ENCODE peak calls at places on chromosomes 7 and 10, in four cellular contexts. H, V, Z and D are unnamed samples.

GRCh38 chr7:38881015-38881414 is 28.0 kb downstream of the VPS41 start:
- DNase-seq in Z (no peak), V (no peak), H (no peak), D (no peak)

GRCh38 chr7:121544726-121545125 is 148.6 kb upstream of the FAM3C start:
- DNase-seq in Z (peak; percentile 90), V (peak; percentile 26), H (no peak), D (no peak)

GRCh38 chr10:29328988-29329387 is 40.1 kb downstream of the LYZL1 start:
- DNase-seq in V (no peak), H (peak; percentile 22), Z (no peak), D (no peak)

GRCh38 chr10:21135396-21135973 is 238.4 kb upstream of the NEBL start:
- DNase-seq in Z (no peak), H (no peak), V (no peak), D (no peak)

GRCh38 chr7:27101188-27101905 is 1.1 kb downstream of the HOXA2 start:
- DNase-seq in V (no peak), Z (no peak), H (peak; percentile 55), D (no peak)

GRCh38 chr10:80497187-80498038 is 40.3 kb upstream of the SH2D4B start:
- DNase-seq in V (peak; percentile 51), Z (no peak), H (no peak), D (no peak)

GRCh38 chr7:70355591-70356323 is 757.5 kb downstream of the AUTS2 start:
- DNase-seq in H (no peak), Z (no peak), V (no peak), D (no peak)

GRCh38 chr10:79001082-79001885 is 67.5 kb upstream of the ZMIZ1 start:
- DNase-seq in H (no peak), V (no peak), Z (no peak), D (no peak)

GRCh38 chr10:12628964-12629766 is 279.8 kb downstream of the CAMK1D start:
- DNase-seq in Z (peak; percentile 2), V (peak; percentile 14), H (no peak), D (no peak)

GRCh38 chr10:69901623-69902505 is 100.2 kb downstream of the COL13A1 start:
- DNase-seq in Z (no peak), H (no peak), V (peak; percentile 38), D (peak; percentile 75)

GRCh38 chr10:61021926-61022325 is 77.9 kb upstream of the RHOBTB1 start:
- DNase-seq in Z (no peak), V (no peak), H (no peak), D (no peak)

DNA sequence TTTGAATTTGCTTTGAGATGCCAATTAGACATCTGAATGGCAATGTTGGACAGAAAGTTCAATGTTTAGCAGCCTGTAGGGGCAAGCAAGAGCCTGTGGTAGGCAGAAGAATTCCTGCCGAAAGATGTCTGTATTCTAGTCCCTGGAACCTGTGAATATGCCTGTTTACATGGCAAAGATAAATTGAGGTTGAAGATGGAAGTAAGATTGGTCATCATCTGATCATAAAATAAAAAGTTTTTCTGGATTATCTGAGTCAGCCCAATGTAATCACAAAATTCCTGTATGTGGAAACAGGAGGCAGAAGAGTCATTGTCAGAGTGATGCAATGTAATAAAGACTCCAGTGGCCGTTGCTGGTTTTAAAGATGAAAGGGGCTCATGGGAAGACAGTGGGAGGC is 430.5 kb downstream of the MDFIC start:
- DNase-seq in V (no peak), H (no peak), Z (no peak), D (no peak)
- TF ChIP-seq CTCF in V (no peak), H (no peak), Z (no peak), D (no peak)

GRCh38 chr10:99328579-99329237 is 448 bp upstream of the CNNM1 start:
- DNase-seq in V (no peak), Z (no peak), H (no peak), D (no peak)
- TF ChIP-seq CTCF in V (no peak), Z (no peak), H (no peak), D (no peak)

DNA sequence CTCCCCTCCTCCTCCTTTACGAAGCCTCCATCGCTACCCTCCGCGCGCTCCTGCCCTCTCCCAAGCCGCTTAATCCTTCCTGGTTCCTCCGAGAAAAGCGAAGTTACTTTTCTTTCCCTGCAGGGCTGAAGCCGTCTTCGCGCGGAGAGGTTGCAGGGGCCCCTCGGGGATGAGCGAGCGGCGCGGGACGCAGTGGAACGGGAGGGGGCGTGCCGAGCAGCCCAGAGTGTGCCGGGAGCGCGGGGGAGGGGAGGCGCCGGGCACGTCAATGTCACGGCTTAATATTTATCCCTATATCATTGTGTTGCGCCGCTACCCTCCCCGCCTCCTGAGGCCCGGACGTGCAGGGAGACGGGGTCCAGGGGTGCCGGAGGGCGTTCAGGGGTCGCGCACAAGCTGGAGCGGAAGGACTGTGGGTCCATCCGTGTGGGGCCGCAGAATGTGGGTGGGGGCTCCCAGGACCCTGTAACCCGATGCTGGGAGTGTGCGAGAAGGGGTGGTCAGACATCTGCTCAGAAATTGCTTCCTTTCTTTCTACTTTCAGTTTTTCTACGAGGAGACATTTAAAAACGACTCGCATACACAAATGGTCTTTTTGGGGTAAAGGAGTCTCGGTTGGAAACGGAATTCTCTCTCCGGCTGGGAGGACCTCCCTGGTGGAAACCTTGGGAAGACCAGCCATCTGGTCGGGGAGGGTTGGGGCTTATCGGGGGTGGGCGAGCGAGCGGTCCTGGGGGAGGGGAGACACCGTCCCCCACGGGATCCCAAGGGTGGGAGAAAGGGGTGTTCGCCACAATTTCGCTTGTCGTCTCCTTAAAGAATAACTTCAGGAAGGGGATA is 2.4 kb downstream of the CDK6 start:
- DNase-seq in V (peak; percentile 92), Z (no peak), H (no peak), D (peak; percentile 69)
- TF ChIP-seq CTCF in V (no peak), Z (peak; percentile 32), H (no peak), D (no peak)

DNA sequence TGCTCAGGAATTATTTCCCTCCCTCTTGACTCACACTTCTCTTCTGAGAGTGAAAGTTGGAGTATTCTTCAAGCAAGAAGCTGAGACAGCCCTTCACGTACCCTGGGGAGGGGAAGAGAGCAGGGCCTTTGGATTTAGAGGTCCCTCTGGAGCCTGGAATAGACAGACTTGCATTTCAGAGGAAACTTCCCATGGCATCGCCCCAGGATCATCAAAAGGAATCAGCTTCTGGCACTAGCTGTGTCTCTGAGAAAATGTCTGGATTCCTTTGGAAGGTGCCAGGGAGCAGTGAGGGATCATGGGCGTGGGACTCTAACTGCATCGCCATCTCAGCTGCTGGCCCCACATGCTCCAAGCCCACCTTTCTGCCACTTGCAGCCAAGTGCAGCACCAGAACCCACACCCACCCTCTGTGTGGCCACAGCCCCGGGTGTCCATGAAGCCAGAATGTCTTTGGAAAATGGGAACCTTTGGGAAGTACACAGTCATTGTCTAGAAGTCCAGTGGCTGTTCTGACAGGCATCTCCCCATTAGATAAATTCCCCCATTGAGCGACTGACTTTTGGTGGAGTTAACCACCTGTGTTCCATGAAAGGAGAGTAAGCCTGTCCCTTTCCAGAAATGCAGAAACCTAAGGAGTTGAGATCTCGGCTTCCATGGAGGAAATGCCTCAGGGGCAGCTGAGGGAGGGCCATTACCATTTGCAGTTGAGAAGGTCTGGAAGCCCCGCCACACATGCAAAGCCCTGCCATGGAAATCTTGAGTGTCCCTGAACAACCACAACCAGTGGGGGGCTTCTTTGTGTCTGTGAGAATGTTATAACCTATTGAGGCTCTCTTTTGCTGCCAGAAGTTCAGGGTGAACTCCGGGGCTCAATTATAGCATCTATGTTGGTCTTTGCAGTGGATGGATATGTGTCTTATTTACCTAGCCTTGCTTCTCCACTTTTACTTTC is 57.8 kb upstream of the GDF10 start:
- DNase-seq in Z (no peak), H (peak; percentile 58), V (no peak), D (no peak)
- TF ChIP-seq CTCF in Z (no peak), H (no peak), V (no peak), D (no peak)

GRCh38 chr7:42574693-42575084 is 337.2 kb downstream of the C7orf25 start:
- DNase-seq in H (no peak), Z (no peak), V (no peak), D (no peak)
- TF ChIP-seq CTCF in H (no peak), Z (peak; percentile 14), V (no peak), D (peak; percentile 25)

GRCh38 chr7:47893238-47893637 is 55.0 kb downstream of the PKD1L1 start:
- DNase-seq in V (peak; percentile 11), Z (no peak), H (no peak), D (no peak)
- TF ChIP-seq CTCF in V (peak; percentile 34), Z (peak; percentile 53), H (no peak), D (peak; percentile 53)